ENCODE peak calls at places on chromosomes 6 and 20, in nine cellular contexts. D is left ventricle myocardium inferior; N is mammary epithelial cell; F is uterus; M is cardiac muscle cell; A is endothelial cell of umbilical vein; W is fibroblast of lung; E is IMR-90; L is CD8-positive, alpha-beta T cell. B is an unnamed sample. For H3K4me1, the result is how much of the 10 kb centered on the place peaks cover.

GRCh38 chr6:142474446-142475289 is 172.9 kb downstream of the ADGRG6 start:
- DNase-seq in F (no peak), N (peak), E (peak), A (peak), D (no peak), M (peak), W (peak), L (no peak), B (peak)

GRCh38 chr6:136550330-136551071 is at the start of gene MAP7:
- DNase-seq in F (peak), D (peak), N (peak), L (peak), E (peak), A (peak), M (peak), W (no peak), B (peak)

GRCh38 chr6:56382416-56382940 is 135.1 kb upstream of the COL21A1 start:
- DNase-seq in E (no peak), A (no peak), M (no peak), F (no peak), L (no peak), D (no peak), N (no peak), W (no peak), B (no peak)

GRCh38 chr6:161498359-161498758 is 224.5 kb upstream of the AGPAT4 start:
- DNase-seq in L (no peak), N (peak), D (no peak), M (peak), E (peak), F (no peak), A (no peak), W (peak), B (no peak)

GRCh38 chr6:126716012-126716411 is 376.1 kb downstream of the CENPW start:
- DNase-seq in M (no peak), E (peak), A (no peak), W (no peak), F (no peak), N (no peak), D (no peak), L (no peak), B (no peak)

GRCh38 chr6:151285121-151285520 is 45.4 kb downstream of the AKAP12 start:
- DNase-seq in E (peak), F (peak), N (peak), M (peak), W (peak), L (no peak), A (peak), D (no peak), B (no peak)

GRCh38 chr6:84466521-84466920 is 239.1 kb upstream of the CEP162 start:
- DNase-seq in A (peak), W (peak), M (peak), L (no peak), D (no peak), N (peak), F (no peak), E (peak), B (no peak)

GRCh38 chr6:28269492-28269891 is 2.5 kb downstream of the ZSCAN26 start:
- DNase-seq in A (peak), N (peak), D (no peak), E (peak), M (peak), F (no peak), L (no peak), W (peak), B (no peak)

GRCh38 chr6:30611150-30611855 is 5.7 kb downstream of the PPP1R10 start:
- DNase-seq in A (no peak), F (no peak), E (no peak), D (no peak), N (no peak), W (no peak), L (no peak), M (peak), B (no peak)

GRCh38 chr6:16563628-16564240 is 197.5 kb downstream of the ATXN1 start:
- DNase-seq in W (no peak), F (no peak), N (no peak), D (no peak), E (no peak), M (no peak), L (no peak), A (no peak), B (no peak)

GRCh38 chr6:53582963-53583362 is 38.1 kb upstream of the GCLC start:
- DNase-seq in L (no peak), N (peak), E (peak), M (no peak), D (no peak), W (no peak), A (no peak), F (no peak), B (no peak)

GRCh38 chr6:157884756-157885155 is 61.7 kb downstream of the SNX9 start:
- DNase-seq in W (no peak), N (no peak), A (no peak), M (no peak), D (no peak), F (no peak), E (no peak), L (no peak), B (peak)

GRCh38 chr20:23125625-23126191 is 39.6 kb upstream of the CD93 start:
- DNase-seq in D (peak), F (no peak), A (no peak), L (no peak), M (peak), E (peak), N (no peak), W (peak), B (no peak)

GRCh38 chr6:1901556-1901955 is 291.8 kb downstream of the FOXC1 start:
- DNase-seq in F (no peak), W (peak), N (peak), L (no peak), D (no peak), M (peak), E (peak), A (no peak), B (no peak)

GRCh38 chr6:161536141-161536735 is 262.4 kb upstream of the AGPAT4 start:
- DNase-seq in F (no peak), D (no peak), N (no peak), M (no peak), L (no peak), A (no peak), W (no peak), E (no peak), B (no peak)

GRCh38 chr6:152529364-152529763 is 107.8 kb downstream of the SYNE1 start:
- DNase-seq in L (no peak), E (peak), A (no peak), N (no peak), W (no peak), D (no peak), F (no peak), M (no peak), B (no peak)

GRCh38 chr6:107699191-107700015 is 124.7 kb downstream of the SCML4 start:
- DNase-seq in W (no peak), E (no peak), A (no peak), N (no peak), F (no peak), D (no peak), M (no peak), L (no peak), B (no peak)

GRCh38 chr6:83467620-83468036 is 36.8 kb upstream of the ME1 start:
- DNase-seq in L (no peak), A (no peak), D (peak), E (no peak), M (no peak), N (no peak), W (no peak), F (no peak), B (no peak)

GRCh38 chr6:137852346-137852745 is 14.7 kb upstream of the TNFAIP3 start:
- DNase-seq in M (no peak), L (no peak), N (peak), D (no peak), F (no peak), A (no peak), W (no peak), E (peak), B (no peak)

GRCh38 chr6:121434037-121434770 is 1.2 kb upstream of the GJA1 start:
- DNase-seq in W (no peak), A (no peak), M (no peak), F (peak), E (peak), L (no peak), D (no peak), N (no peak), B (no peak)

GRCh38 chr6:3911614-3912336 is 62.6 kb downstream of the FAM50B start:
- DNase-seq in F (peak), N (peak), W (peak), A (peak), M (peak), L (no peak), D (peak), E (peak), B (no peak)

GRCh38 chr6:27096834-27097511 is 150.5 kb upstream of the PRSS16 start:
- DNase-seq in N (peak), L (no peak), E (peak), A (peak), F (no peak), D (no peak), M (peak), W (peak), B (no peak)

GRCh38 chr6:97095466-97095865 is 170.9 kb downstream of the KLHL32 start:
- DNase-seq in D (no peak), M (no peak), F (no peak), E (no peak), N (no peak), L (no peak), W (no peak), A (no peak), B (no peak)

GRCh38 chr6:24699521-24700359 is 19.2 kb downstream of the C6orf62 start:
- DNase-seq in D (no peak), M (peak), L (no peak), F (no peak), A (peak), N (no peak), E (no peak), W (no peak), B (no peak)

GRCh38 chr6:41519748-41520699 is 26.2 kb upstream of the FOXP4 start:
- DNase-seq in W (no peak), L (no peak), M (no peak), A (no peak), F (no peak), E (no peak), N (no peak), D (no peak), B (no peak)

GRCh38 chr6:53679446-53679933 is 13.9 kb upstream of the KLHL31 start:
- DNase-seq in W (peak), F (no peak), N (peak), E (peak), M (peak), D (no peak), L (no peak), A (peak), B (peak)

GRCh38 chr6:47308674-47309325 is 905 bp downstream of the TNFRSF21 start:
- DNase-seq in M (peak), E (peak), D (peak), A (peak), N (peak), L (no peak), W (peak), F (peak), B (no peak)

DNA sequence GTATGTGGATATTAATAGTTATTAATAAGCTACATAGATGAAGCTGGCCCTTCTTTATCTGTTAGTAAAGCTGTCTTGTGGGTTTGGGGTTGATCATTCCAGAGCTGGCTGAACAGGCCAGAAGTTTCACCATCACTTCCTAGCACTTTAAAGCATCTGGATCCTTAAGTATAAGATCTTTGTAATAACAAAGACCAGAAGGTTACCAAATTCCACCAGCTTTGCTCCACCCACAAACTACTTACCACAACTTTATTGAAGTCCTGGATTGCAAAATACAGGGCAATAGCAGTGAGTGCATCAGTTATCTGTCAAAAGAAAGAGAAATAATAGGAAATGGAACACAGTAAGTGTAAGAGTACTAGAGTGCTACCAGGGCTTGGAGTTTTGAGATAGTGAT is 33.0 kb downstream of the PIGU start:
- DNase-seq in A (no peak), E (peak), D (no peak), N (peak), F (no peak), M (peak), W (peak), L (no peak), B (no peak)
- H3K4me1 ChIP-seq in A (under half), E (under half), D (under half), N (under half), F (under half), M (under half), W (under half), L (under half), B (under half)

GRCh38 chr6:52549428-52549827 is 27.4 kb downstream of the TRAM2 start:
- DNase-seq in F (no peak), W (no peak), M (no peak), L (no peak), E (no peak), D (no peak), N (no peak), A (peak), B (no peak)
- H3K27ac ChIP-seq in F (no peak), W (no peak), M (no peak), L (no peak), E (no peak), D (no peak), N (no peak), A (peak), B (no peak)

GRCh38 chr20:38159539-38159938 is 5.5 kb downstream of the TGM2 start:
- DNase-seq in A (peak), M (no peak), W (no peak), F (no peak), D (no peak), E (no peak), N (no peak), L (no peak), B (no peak)
- H3K4me1 ChIP-seq in A (half or more), M (under half), W (under half), F (under half), D (half or more), E (under half), N (under half), L (under half), B (under half)

DNA sequence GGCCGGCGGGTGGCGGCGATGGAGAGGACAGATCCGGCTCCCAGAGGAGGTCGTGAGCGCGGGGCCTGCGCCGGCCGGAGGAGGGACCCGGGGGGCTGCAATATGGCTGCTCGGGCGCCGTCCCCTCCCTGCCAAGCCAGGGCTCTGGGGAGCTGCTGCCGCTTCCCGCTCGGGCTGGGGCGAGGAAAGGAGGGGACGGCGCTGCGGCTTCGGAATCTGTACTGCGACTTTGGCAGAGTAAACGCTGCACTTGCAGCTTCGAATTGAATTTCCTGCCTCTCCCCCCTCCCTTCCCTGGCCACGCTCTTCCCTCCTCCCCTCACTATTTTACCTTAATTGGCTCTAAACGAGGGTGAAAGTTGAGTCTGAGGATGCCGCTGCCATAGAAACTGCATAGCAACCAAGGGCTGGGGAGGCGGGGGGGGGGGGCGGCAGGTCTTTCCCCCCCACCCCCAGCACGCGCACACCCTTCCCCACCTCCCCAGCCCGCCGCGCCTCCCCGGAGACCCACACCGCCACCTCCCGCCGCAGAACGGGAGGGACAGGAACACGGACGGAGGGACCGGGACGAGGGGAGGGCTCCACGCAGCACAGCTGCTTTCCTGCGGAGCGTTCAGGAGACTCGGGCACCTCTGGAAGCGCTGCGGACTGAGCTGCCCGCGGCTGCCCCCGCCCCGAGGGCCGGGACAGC is 93.9 kb downstream of the RNASET2 start:
- DNase-seq in E (no peak), D (no peak), L (no peak), N (no peak), M (peak), A (no peak), W (no peak), F (no peak), B (peak)
- H3K27ac ChIP-seq in E (no peak), D (peak), L (no peak), N (no peak), M (peak), A (no peak), W (no peak), F (no peak), B (no peak)

DNA sequence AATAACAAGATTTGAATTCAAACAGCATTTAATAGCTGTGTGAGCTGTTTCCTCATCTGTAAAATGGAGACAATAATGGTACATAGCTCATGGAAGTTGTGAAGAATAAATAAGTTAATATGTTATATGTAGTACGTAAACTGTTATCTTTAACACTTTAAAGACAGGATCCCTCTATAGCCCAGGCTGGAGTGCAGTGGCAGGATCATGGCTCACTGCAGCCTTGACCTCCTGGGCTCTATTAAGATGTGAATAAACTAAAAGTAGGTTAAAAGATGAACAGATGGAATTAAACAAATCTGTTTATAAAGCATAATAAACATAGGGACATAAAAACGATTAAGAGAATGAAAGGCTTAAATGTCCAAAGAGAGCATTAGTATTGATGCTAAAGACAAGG is 3.0 kb downstream of the AMD1 start:
- DNase-seq in A (no peak), F (no peak), M (no peak), N (no peak), L (no peak), W (no peak), E (no peak), D (no peak), B (no peak)
- H3K4me1 ChIP-seq in A (under half), F (under half), M (half or more), N (under half), L (half or more), W (under half), E (under half), D (half or more), B (half or more)

GRCh38 chr20:43923322-43923721 is 8.7 kb downstream of the TOX2 start:
- DNase-seq in E (no peak), N (no peak), L (no peak), D (no peak), A (no peak), W (no peak), M (no peak), F (no peak), B (no peak)
- H3K27ac ChIP-seq in E (no peak), N (no peak), L (no peak), D (no peak), A (no peak), W (no peak), M (no peak), F (no peak), B (no peak)

DNA sequence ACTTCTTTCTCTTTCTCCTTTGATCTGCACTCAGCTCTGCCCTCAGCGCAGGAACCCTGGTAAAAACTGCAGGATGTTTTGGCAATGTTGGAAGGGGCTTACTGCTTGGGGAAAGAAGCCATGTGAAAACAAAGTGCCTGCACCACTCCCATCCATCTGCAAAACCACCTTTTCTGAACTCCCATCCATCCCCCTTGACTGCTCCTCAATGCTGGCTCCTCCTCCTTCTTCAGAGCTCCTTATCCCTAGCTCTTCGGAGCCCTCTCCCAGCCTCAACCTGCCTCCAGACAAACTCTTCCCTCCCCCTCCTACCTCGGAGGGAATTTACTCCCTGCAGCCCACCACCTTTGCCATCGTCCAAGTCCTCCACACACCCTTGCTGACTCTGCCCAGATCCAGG is 4.2 kb upstream of the ZBTB12 start:
- DNase-seq in D (no peak), N (no peak), A (no peak), E (no peak), M (no peak), L (no peak), W (no peak), F (no peak), B (no peak)
- H3K4me1 ChIP-seq in D (under half), N (under half), A (under half), E (under half), M (under half), L (under half), W (under half), F (under half), B (under half)

GRCh38 chr6:118317581-118318563 is 230.2 kb upstream of the PLN start:
- DNase-seq in E (peak), M (peak), N (no peak), W (peak), F (no peak), D (no peak), A (no peak), L (no peak), B (no peak)

GRCh38 chr6:118324081-118324480 is 224.0 kb upstream of the PLN start:
- DNase-seq in M (no peak), L (no peak), D (no peak), A (no peak), F (no peak), N (peak), E (no peak), W (no peak), B (no peak)

GRCh38 chr6:118318648-118319047 is 229.4 kb upstream of the PLN start:
- DNase-seq in L (no peak), F (no peak), D (no peak), N (no peak), E (no peak), A (peak), M (no peak), W (no peak), B (no peak)

GRCh38 chr6:118319890-118320289 is 228.2 kb upstream of the PLN start:
- DNase-seq in L (no peak), N (no peak), E (no peak), A (no peak), F (no peak), M (no peak), W (no peak), D (no peak), B (no peak)

GRCh38 chr6:118320652-118321051 is 227.4 kb upstream of the PLN start:
- DNase-seq in N (no peak), E (peak), W (peak), M (peak), F (no peak), A (peak), D (no peak), L (no peak), B (no peak)
- H3K27ac ChIP-seq in N (no peak), E (no peak), W (no peak), M (no peak), F (peak), A (no peak), D (peak), L (no peak), B (no peak)